ENCODE peak calls at places on chromosome 14, in nine cellular contexts. V is lung; W is upper lobe of right lung; G is Peyer's patch; F is aorta; C is fibroblast of lung; A is AG04450; E is CD4-positive, alpha-beta T cell; H is CD8-positive, alpha-beta memory T cell. Q is an unnamed sample.
A peak's percentile ranks its signal among the peaks of the same experiment; 100 is the strongest.

GRCh38 chr14:64610049-64610746 is 60.4 kb downstream of the PPP1R36 start:
- DNase-seq in V (no peak), W (no peak), G (no peak), F (no peak), C (no peak), A (no peak), E (no peak), H (no peak), Q (no peak)

GRCh38 chr14:32408018-32408417 is 78.9 kb downstream of the AKAP6 start:
- DNase-seq in V (no peak), W (no peak), G (no peak), F (no peak), C (peak; percentile 54), A (no peak), E (no peak), H (no peak), Q (no peak)

GRCh38 chr14:53432378-53432802 is 279.3 kb upstream of the DDHD1 start:
- DNase-seq in V (no peak), W (no peak), G (no peak), F (no peak), C (peak; percentile 39), A (peak; percentile 32), E (no peak), H (no peak), Q (peak; percentile 57)

GRCh38 chr14:95707327-95707726 is 6.6 kb downstream of the TCL1A start:
- DNase-seq in V (no peak), W (no peak), G (no peak), F (no peak), C (no peak), A (no peak), E (no peak), H (no peak), Q (no peak)

GRCh38 chr14:106586098-106586704 is 1059.8 kb downstream of the TMEM121 start:
- DNase-seq in V (no peak), W (peak; percentile 69), G (peak; percentile 86), F (no peak), C (no peak), A (no peak), E (peak; percentile 49), H (peak; percentile 38), Q (peak; percentile 8)

GRCh38 chr14:60274448-60274847 is 25.4 kb downstream of the PPM1A start:
- DNase-seq in V (no peak), W (no peak), G (no peak), F (no peak), C (no peak), A (no peak), E (no peak), H (no peak), Q (no peak)

GRCh38 chr14:101813171-101813759 is 51.8 kb downstream of the PPP2R5C start:
- DNase-seq in V (no peak), W (no peak), G (no peak), F (no peak), C (no peak), A (no peak), E (no peak), H (no peak), Q (no peak)

GRCh38 chr14:21071225-21072041 is 1.3 kb downstream of the ARHGEF40 start:
- DNase-seq in V (peak; percentile 81), W (peak; percentile 87), G (peak; percentile 89), F (peak; percentile 96), C (peak; percentile 98), A (peak; percentile 88), E (peak; percentile 19), H (no peak), Q (peak; percentile 42)

GRCh38 chr14:33930464-33930863 is 20.4 kb downstream of the EGLN3 start:
- DNase-seq in V (no peak), W (no peak), G (no peak), F (no peak), C (no peak), A (no peak), E (no peak), H (no peak), Q (no peak)

GRCh38 chr14:104321151-104322130 is 183.1 kb downstream of the KIF26A start:
- DNase-seq in V (no peak), W (no peak), G (no peak), F (no peak), C (no peak), A (no peak), E (no peak), H (no peak), Q (no peak)

GRCh38 chr14:74517731-74518130 is 24.2 kb downstream of the ISCA2 start:
- DNase-seq in V (no peak), W (peak; percentile 27), G (no peak), F (peak; percentile 43), C (no peak), A (no peak), E (no peak), H (no peak), Q (no peak)

GRCh38 chr14:58898655-58899316 is 261.0 kb downstream of the DACT1 start:
- DNase-seq in V (no peak), W (no peak), G (no peak), F (no peak), C (peak; percentile 99), A (peak; percentile 71), E (no peak), H (no peak), Q (peak; percentile 63)
- H3K27ac ChIP-seq in V (no peak overlapping the region), W (no peak overlapping the region), G (no peak overlapping the region), F (no peak overlapping the region), C (peak overlapping the region; percentile 11), A (peak overlapping the region; percentile 57), E (no peak overlapping the region), H (no peak overlapping the region), Q (no peak overlapping the region)

DNA sequence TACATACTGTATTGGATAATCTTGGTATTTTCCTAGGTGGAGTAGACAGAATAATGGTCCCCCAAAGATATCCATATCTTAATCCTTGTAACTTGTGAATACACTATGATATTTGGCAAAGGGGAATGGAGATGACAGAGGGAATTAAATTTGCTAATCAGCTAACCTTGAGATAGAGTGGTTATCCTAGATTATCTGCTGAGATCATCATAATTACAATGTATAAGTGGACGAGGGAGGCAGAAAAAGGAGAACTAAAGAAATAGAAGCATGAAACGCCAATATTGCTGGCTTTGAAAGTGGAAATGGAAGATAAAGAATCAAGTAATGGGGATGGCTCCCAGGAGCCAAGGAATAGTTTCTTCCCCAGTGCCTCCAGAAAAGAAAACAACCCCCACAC is 398.7 kb downstream of the NOVA1 start:
- DNase-seq in V (no peak), W (no peak), G (no peak), F (no peak), C (no peak), A (no peak), E (no peak), H (no peak), Q (no peak)
- H3K27ac ChIP-seq in V (no peak overlapping the region), W (no peak overlapping the region), G (no peak overlapping the region), F (no peak overlapping the region), C (no peak overlapping the region), A (no peak overlapping the region), E (no peak overlapping the region), H (no peak overlapping the region), Q (no peak overlapping the region)

DNA sequence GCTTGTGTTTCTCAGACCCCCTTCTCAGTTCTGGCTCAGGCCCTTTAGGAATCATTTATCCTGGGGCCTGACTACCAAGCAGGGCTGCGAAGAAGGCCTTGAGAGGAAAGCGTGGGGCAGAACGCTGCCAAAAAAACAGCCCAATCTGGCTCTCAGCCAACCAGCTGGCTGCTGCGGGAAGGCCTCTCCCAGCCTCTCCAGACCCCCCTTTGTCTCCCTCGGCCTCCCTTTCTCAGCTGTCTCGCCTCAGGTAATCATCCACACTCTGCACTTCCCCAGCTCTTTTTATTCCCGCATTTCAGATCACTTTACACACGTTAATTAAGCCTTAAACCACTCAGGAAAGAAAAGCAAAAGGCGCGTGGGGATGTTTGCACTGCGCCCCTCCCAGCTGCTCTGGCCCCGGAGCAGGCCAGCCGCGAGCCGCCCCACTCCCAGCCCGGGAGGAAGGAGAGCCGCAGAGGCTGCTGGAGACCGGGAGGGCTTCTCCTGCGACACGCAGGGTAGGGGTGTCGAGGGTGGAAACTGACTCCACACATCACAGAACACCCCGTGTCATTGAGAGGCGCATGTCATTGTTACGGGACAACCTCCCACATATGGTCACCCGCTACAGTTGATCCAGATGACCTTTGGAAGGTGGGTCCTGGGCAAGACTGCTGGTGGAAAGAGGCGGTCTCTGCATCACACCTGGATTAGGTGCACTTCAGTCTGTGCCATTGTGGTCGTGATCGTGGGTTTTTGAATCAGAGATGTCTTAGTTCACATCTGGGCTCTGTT is 208.4 kb upstream of the FOXN3 start:
- DNase-seq in V (no peak), W (no peak), G (no peak), F (no peak), C (peak; percentile 60), A (no peak), E (no peak), H (no peak), Q (no peak)
- H3K27ac ChIP-seq in V (no peak overlapping the region), W (no peak overlapping the region), G (no peak overlapping the region), F (no peak overlapping the region), C (no peak overlapping the region), A (no peak overlapping the region), E (no peak overlapping the region), H (no peak overlapping the region), Q (no peak overlapping the region)

GRCh38 chr14:98904677-98905076 is 367.3 kb downstream of the BCL11B start:
- DNase-seq in V (no peak), W (no peak), G (no peak), F (peak; percentile 33), C (no peak), A (no peak), E (no peak), H (no peak), Q (no peak)

GRCh38 chr14:98907271-98907670 is 364.7 kb downstream of the BCL11B start:
- DNase-seq in V (no peak), W (no peak), G (no peak), F (peak; percentile 51), C (no peak), A (no peak), E (no peak), H (no peak), Q (no peak)

GRCh38 chr14:98903371-98903770 is 368.6 kb downstream of the BCL11B start:
- DNase-seq in V (no peak), W (no peak), G (no peak), F (peak; percentile 19), C (no peak), A (no peak), E (no peak), H (no peak), Q (peak; percentile 60)

GRCh38 chr14:98907981-98908544 is 363.9 kb downstream of the BCL11B start:
- DNase-seq in V (no peak), W (no peak), G (no peak), F (peak; percentile 56), C (no peak), A (no peak), E (no peak), H (no peak), Q (no peak)

DNA sequence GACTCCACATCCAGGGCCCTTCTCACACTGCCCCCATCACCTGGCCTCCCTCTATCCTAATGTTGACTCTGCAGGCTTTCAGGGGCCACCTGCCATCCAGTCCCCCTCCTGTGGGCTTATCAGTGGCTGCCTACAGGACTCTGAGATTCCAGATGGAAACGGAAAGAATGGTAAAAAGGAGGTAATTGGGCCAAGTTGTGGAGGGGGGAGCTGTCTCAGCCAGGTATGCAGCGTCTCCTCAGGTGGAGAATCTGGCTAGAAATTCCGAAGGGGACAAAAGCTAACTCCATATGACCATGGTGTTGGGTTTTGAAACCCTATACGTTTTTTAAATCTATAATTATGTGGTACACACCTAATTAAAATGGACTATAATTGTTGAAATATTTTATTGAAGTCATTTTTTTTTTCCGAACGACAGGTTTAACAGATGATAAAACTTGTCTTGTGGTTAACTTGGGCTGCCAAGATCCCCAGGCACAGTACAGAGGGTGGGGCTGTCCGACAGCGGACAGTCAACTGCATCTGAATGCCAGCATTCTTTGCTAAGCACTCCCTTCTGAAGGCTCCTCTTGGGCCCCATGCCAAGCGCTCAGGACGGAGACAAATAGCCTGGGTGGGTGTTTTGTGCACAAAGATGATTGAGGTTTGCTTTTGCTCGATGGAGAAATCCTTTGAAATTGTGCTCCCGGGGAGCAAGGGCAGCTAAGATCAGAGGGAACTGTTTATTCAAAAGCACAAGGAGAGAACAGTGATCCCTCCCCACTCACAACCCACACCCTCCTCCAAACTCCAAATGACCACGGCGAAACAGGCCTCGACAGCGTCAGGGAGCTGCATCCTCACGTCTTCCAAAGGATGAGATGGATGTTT is 365.6 kb downstream of the BCL11B start:
- DNase-seq in V (peak; percentile 40), W (no peak), G (peak; percentile 55), F (peak; percentile 73), C (peak; percentile 53), A (no peak), E (no peak), H (no peak), Q (peak; percentile 93)
- H3K27ac ChIP-seq in V (no peak overlapping the region), W (no peak overlapping the region), G (no peak overlapping the region), F (no peak overlapping the region), C (no peak overlapping the region), A (no peak overlapping the region), E (no peak overlapping the region), H (no peak overlapping the region), Q (peak overlapping the region; percentile 98)